ENCODE peak calls at places on chromosomes 5 and 9, in ten cellular contexts. H, M, W, C, U, P, B, Z, R and Q are unnamed samples.

GRCh38 chr9:132671620-132672412 is 1.6 kb downstream of the GTF3C4 start:
- DNase-seq in H (no peak), M (no peak), W (no peak), C (no peak), U (no peak), P (no peak), B (peak; percentile 34), Z (no peak), R (peak; percentile 60), Q (no peak)

GRCh38 chr5:107376546-107377276 is 294.0 kb downstream of the EFNA5 start:
- DNase-seq in H (no peak), M (no peak), W (no peak), C (no peak), U (no peak), P (no peak), B (peak; percentile 44), Z (peak; percentile 65), R (peak; percentile 93), Q (no peak)

GRCh38 chr5:160250826-160251225 is 21.5 kb downstream of the FABP6 start:
- DNase-seq in H (no peak), M (no peak), W (no peak), C (no peak), U (no peak), P (no peak), B (no peak), Z (no peak), R (no peak), Q (no peak)

GRCh38 chr5:42592401-42592800 is 164.2 kb upstream of the CCDC152 start:
- DNase-seq in H (no peak), M (no peak), W (no peak), C (no peak), U (no peak), P (no peak), B (no peak), Z (no peak), R (no peak), Q (no peak)

GRCh38 chr9:129110740-129111142 is at the start of gene CRAT:
- DNase-seq in H (peak; percentile 98), M (peak; percentile 99), W (peak; percentile 97), C (peak; percentile 79), U (peak; percentile 96), P (peak; percentile 93), B (peak; percentile 95), Z (peak; percentile 99), R (peak; percentile 93), Q (peak; percentile 95)

GRCh38 chr9:131704195-131704983 is 35.5 kb downstream of the RAPGEF1 start:
- DNase-seq in H (no peak), M (peak; percentile 62), W (no peak), C (no peak), U (no peak), P (no peak), B (no peak), Z (no peak), R (no peak), Q (no peak)

GRCh38 chr9:77291714-77292113 is 114.4 kb downstream of the VPS13A start:
- DNase-seq in H (no peak), M (no peak), W (no peak), C (no peak), U (no peak), P (no peak), B (peak; percentile 55), Z (peak; percentile 77), R (peak; percentile 59), Q (no peak)

GRCh38 chr5:33423018-33423630 is 17.6 kb upstream of the TARS1 start:
- DNase-seq in H (no peak), M (no peak), W (no peak), C (no peak), U (no peak), P (no peak), B (peak; percentile 52), Z (no peak), R (peak; percentile 57), Q (no peak)

GRCh38 chr5:124176692-124177091 is 569.7 kb downstream of the ZNF608 start:
- DNase-seq in H (no peak), M (no peak), W (no peak), C (no peak), U (no peak), P (no peak), B (no peak), Z (peak; percentile 36), R (no peak), Q (no peak)

GRCh38 chr9:128694344-128694743 is 5.3 kb downstream of the SET start:
- DNase-seq in H (no peak), M (no peak), W (no peak), C (no peak), U (no peak), P (no peak), B (no peak), Z (no peak), R (no peak), Q (no peak)

GRCh38 chr5:174571662-174572397 is 152.6 kb upstream of the MSX2 start:
- DNase-seq in H (no peak), M (peak; percentile 84), W (no peak), C (no peak), U (no peak), P (no peak), B (peak; percentile 91), Z (peak; percentile 84), R (peak; percentile 78), Q (no peak)

GRCh38 chr9:135512904-135513303 is 8.3 kb upstream of the LCN1 start:
- DNase-seq in H (peak; percentile 41), M (peak; percentile 65), W (no peak), C (no peak), U (no peak), P (no peak), B (no peak), Z (peak; percentile 41), R (no peak), Q (no peak)

GRCh38 chr5:63843190-63843589 is 119.1 kb downstream of the HTR1A start:
- DNase-seq in H (no peak), M (no peak), W (no peak), C (no peak), U (no peak), P (no peak), B (no peak), Z (no peak), R (no peak), Q (no peak)